ENCODE peak calls at places on chromosomes 3 and 15, in eight cellular contexts. P, A, Q, N, M, E, D and S are unnamed samples.

GRCh38 chr3:15011174-15011573 is 53.9 kb downstream of the MRPS25 start:
- DNase-seq in P (no peak), A (no peak), Q (no peak), N (no peak), M (no peak), E (no peak), D (no peak), S (no peak)

GRCh38 chr3:158847885-158848284 is 46.0 kb downstream of the MFSD1 start:
- DNase-seq in P (no peak), A (no peak), Q (no peak), N (peak), M (no peak), E (no peak), D (no peak), S (no peak)

GRCh38 chr3:139300416-139300815 is 43.4 kb upstream of the MRPS22 start:
- DNase-seq in P (no peak), A (no peak), Q (no peak), N (no peak), M (no peak), E (no peak), D (no peak), S (no peak)

GRCh38 chr3:56874269-56874668 is 72.5 kb upstream of the ARHGEF3 start:
- DNase-seq in P (no peak), A (no peak), Q (no peak), N (no peak), M (no peak), E (no peak), D (no peak), S (no peak)

GRCh38 chr15:62088361-62088693 is 21.6 kb downstream of the C2CD4A start:
- DNase-seq in P (no peak), A (no peak), Q (no peak), N (no peak), M (no peak), E (no peak), D (no peak), S (no peak)

GRCh38 chr15:74428970-74429783 is 4.6 kb downstream of the SEMA7A start:
- DNase-seq in P (no peak), A (no peak), Q (no peak), N (no peak), M (no peak), E (no peak), D (no peak), S (no peak)

GRCh38 chr3:153757839-153758238 is 363.4 kb upstream of the ARHGEF26 start:
- DNase-seq in P (no peak), A (no peak), Q (no peak), N (no peak), M (no peak), E (no peak), D (no peak), S (no peak)

GRCh38 chr3:36166477-36166876 is 213.8 kb upstream of the STAC start:
- DNase-seq in P (no peak), A (no peak), Q (no peak), N (no peak), M (no peak), E (no peak), D (no peak), S (no peak)

GRCh38 chr3:17444865-17445264 is 297.6 kb downstream of the TBC1D5 start:
- DNase-seq in P (no peak), A (no peak), Q (no peak), N (no peak), M (peak), E (no peak), D (no peak), S (no peak)

GRCh38 chr3:12405432-12406272 is 78.6 kb upstream of the TSEN2 start:
- DNase-seq in P (peak), A (no peak), Q (no peak), N (peak), M (peak), E (no peak), D (no peak), S (no peak)

GRCh38 chr15:77629070-77630030 is 3.4 kb downstream of the LINGO1 start:
- DNase-seq in P (no peak), A (no peak), Q (no peak), N (peak), M (no peak), E (no peak), D (no peak), S (no peak)

GRCh38 chr15:81785181-81785580 is 260.6 kb downstream of the MEX3B start:
- DNase-seq in P (no peak), A (no peak), Q (no peak), N (no peak), M (no peak), E (no peak), D (no peak), S (no peak)

GRCh38 chr3:172703966-172704365 is 6.9 kb downstream of the NCEH1 start:
- DNase-seq in P (no peak), A (no peak), Q (no peak), N (no peak), M (no peak), E (no peak), D (no peak), S (no peak)

GRCh38 chr15:40339621-40339945 is 1.2 kb downstream of the CCDC9B start:
- DNase-seq in P (no peak), A (no peak), Q (no peak), N (no peak), M (no peak), E (no peak), D (no peak), S (no peak)

GRCh38 chr3:151584603-151585002 is 123.7 kb upstream of the IGSF10 start:
- DNase-seq in P (no peak), A (no peak), Q (no peak), N (no peak), M (no peak), E (no peak), D (no peak), S (no peak)

GRCh38 chr3:192850501-192850981 is 67.1 kb downstream of the MB21D2 start:
- DNase-seq in P (peak), A (no peak), Q (no peak), N (peak), M (no peak), E (peak), D (no peak), S (no peak)

GRCh38 chr3:153295906-153296305 is 133.9 kb downstream of the RAP2B start:
- DNase-seq in P (no peak), A (no peak), Q (no peak), N (no peak), M (peak), E (no peak), D (no peak), S (no peak)

GRCh38 chr15:73305331-73306211 is 63.2 kb downstream of the HCN4 start:
- DNase-seq in P (peak), A (no peak), Q (peak), N (peak), M (peak), E (peak), D (no peak), S (peak)

GRCh38 chr3:169575381-169575780 is 88.1 kb downstream of the MECOM start:
- DNase-seq in P (no peak), A (no peak), Q (peak), N (peak), M (peak), E (no peak), D (no peak), S (no peak)

GRCh38 chr3:3665961-3666640 is 133.1 kb upstream of the LRRN1 start:
- DNase-seq in P (no peak), A (no peak), Q (no peak), N (no peak), M (no peak), E (no peak), D (no peak), S (no peak)

GRCh38 chr3:66381621-66382020 is 119.2 kb downstream of the LRIG1 start:
- DNase-seq in P (no peak), A (no peak), Q (no peak), N (no peak), M (no peak), E (no peak), D (no peak), S (no peak)

GRCh38 chr3:194955979-194956696 is 270.5 kb downstream of the FAM43A start:
- DNase-seq in P (no peak), A (no peak), Q (no peak), N (no peak), M (no peak), E (no peak), D (no peak), S (no peak)

GRCh38 chr15:67185621-67186225 is 68.7 kb downstream of the AAGAB start:
- DNase-seq in P (no peak), A (no peak), Q (no peak), N (no peak), M (no peak), E (peak), D (no peak), S (no peak)

GRCh38 chr15:31049682-31050606 is 51.6 kb downstream of the TRPM1 start:
- DNase-seq in P (no peak), A (no peak), Q (no peak), N (no peak), M (no peak), E (no peak), D (no peak), S (no peak)

GRCh38 chr15:95760508-95760907 is 570.0 kb upstream of the NR2F2 start:
- DNase-seq in P (no peak), A (no peak), Q (no peak), N (peak), M (peak), E (no peak), D (no peak), S (peak)